ENCODE peak calls at places on chromosomes 2 and 18, in four cellular contexts. V is activated naive CD8-positive, alpha-beta T cell treated with anti-CD3 and anti-CD28 coated beads, Interleukin-2, amount 50 U/mL, for 24 hours; D is hippocampal formation; Q is heart right ventricle. I is an unnamed sample.

GRCh38 chr18:69727912-69728572 is 219.6 kb downstream of the CD226 start:
- DNase-seq in V (no peak), Q (no peak), D (no peak), I (no peak)

GRCh38 chr2:119402645-119403560 is 28.8 kb upstream of the TMEM37 start:
- DNase-seq in V (no peak), D (no peak), Q (peak; percentile 60), I (no peak)

GRCh38 chr2:231245253-231246094 is 47.0 kb downstream of the ARMC9 start:
- DNase-seq in Q (no peak), V (no peak), D (no peak), I (no peak)

GRCh38 chr2:86105252-86105968 is at the start of gene POLR1A:
- DNase-seq in Q (peak; percentile 92), V (peak; percentile 78), D (peak; percentile 98), I (peak; percentile 74)

GRCh38 chr2:121485039-121485438 is 45.6 kb upstream of the RNU4ATAC start:
- DNase-seq in V (no peak), Q (no peak), D (no peak), I (no peak)

GRCh38 chr2:10352361-10352760 is 49.7 kb downstream of the HPCAL1 start:
- DNase-seq in V (no peak), D (no peak), Q (no peak), I (no peak)

GRCh38 chr2:195016821-195017220 is 640.2 kb upstream of the SLC39A10 start:
- DNase-seq in V (no peak), D (no peak), Q (no peak), I (no peak)

GRCh38 chr2:227506456-227506855 is 34.5 kb downstream of the AGFG1 start:
- DNase-seq in V (no peak), D (no peak), Q (no peak), I (no peak)

GRCh38 chr18:25815659-25816058 is 274.8 kb downstream of the SS18 start:
- DNase-seq in D (no peak), Q (no peak), V (no peak), I (no peak)